ENCODE peak calls at places on chromosomes 12 and 14, in four cellular contexts. X, R, H and Z are unnamed samples.

GRCh38 chr12:51972849-51973273 is 21.4 kb downstream of the ACVR1B start:
- DNase-seq in X (peak; percentile 83), R (peak; percentile 73), H (no peak), Z (no peak)

GRCh38 chr14:22887990-22888378 is 5.0 kb downstream of the REM2 start:
- DNase-seq in X (no peak), R (no peak), H (peak; percentile 53), Z (no peak)

GRCh38 chr14:105074601-105075053 is 9.4 kb upstream of the GPR132 start:
- DNase-seq in X (no peak), R (no peak), H (no peak), Z (no peak)

GRCh38 chr12:89349814-89350213 is 2.5 kb downstream of the DUSP6 start:
- DNase-seq in X (no peak), R (peak; percentile 81), H (no peak), Z (no peak)

GRCh38 chr14:58572092-58572853 is 65.5 kb upstream of the DACT1 start:
- DNase-seq in X (no peak), R (peak; percentile 89), H (no peak), Z (no peak)

GRCh38 chr12:114809132-114809531 is 125.2 kb upstream of the TBX3 start:
- DNase-seq in X (no peak), R (no peak), H (no peak), Z (no peak)

GRCh38 chr14:52076334-52076733 is 7.5 kb upstream of the NID2 start:
- DNase-seq in X (no peak), R (peak; percentile 66), H (no peak), Z (no peak)

GRCh38 chr12:31362759-31363415 is 36.9 kb upstream of the SINHCAF start:
- DNase-seq in X (peak; percentile 38), R (no peak), H (peak; percentile 46), Z (peak; percentile 58)

GRCh38 chr12:108442077-108442476 is 73.0 kb upstream of the FICD start:
- DNase-seq in X (no peak), R (no peak), H (no peak), Z (peak; percentile 57)

GRCh38 chr12:71578694-71579258 is 84.9 kb downstream of the ZFC3H1 start:
- DNase-seq in X (no peak), R (no peak), H (no peak), Z (no peak)

GRCh38 chr14:75184447-75184846 is 8.0 kb upstream of the TMED10 start:
- DNase-seq in X (no peak), R (peak; percentile 57), H (peak; percentile 17), Z (no peak)

GRCh38 chr12:89069431-89069830 is 282.9 kb downstream of the DUSP6 start:
- DNase-seq in X (no peak), R (peak; percentile 69), H (no peak), Z (no peak)

GRCh38 chr14:90624732-90625444 is 191.3 kb downstream of the TTC7B start:
- DNase-seq in X (no peak), R (peak; percentile 39), H (no peak), Z (no peak)

GRCh38 chr12:68092976-68093375 is 66.6 kb downstream of the IFNG start:
- DNase-seq in X (no peak), R (no peak), H (no peak), Z (no peak)

GRCh38 chr12:107092669-107093546 is 441 bp downstream of the CRY1 start:
- DNase-seq in X (peak; percentile 27), R (no peak), H (no peak), Z (no peak)

GRCh38 chr12:20366776-20367409 is 1.4 kb upstream of the PDE3A start:
- DNase-seq in X (no peak), R (no peak), H (no peak), Z (no peak)

GRCh38 chr12:100266163-100266801 is 597 bp downstream of the DEPDC4 start:
- DNase-seq in X (no peak), R (no peak), H (no peak), Z (no peak)

GRCh38 chr14:32183151-32184048 is 18.4 kb upstream of the RNU6-7 start:
- DNase-seq in X (peak; percentile 8), R (no peak), H (no peak), Z (no peak)

GRCh38 chr12:24778486-24779304 is 170.2 kb downstream of the BCAT1 start:
- DNase-seq in X (peak; percentile 49), R (peak; percentile 75), H (peak; percentile 8), Z (no peak)

DNA sequence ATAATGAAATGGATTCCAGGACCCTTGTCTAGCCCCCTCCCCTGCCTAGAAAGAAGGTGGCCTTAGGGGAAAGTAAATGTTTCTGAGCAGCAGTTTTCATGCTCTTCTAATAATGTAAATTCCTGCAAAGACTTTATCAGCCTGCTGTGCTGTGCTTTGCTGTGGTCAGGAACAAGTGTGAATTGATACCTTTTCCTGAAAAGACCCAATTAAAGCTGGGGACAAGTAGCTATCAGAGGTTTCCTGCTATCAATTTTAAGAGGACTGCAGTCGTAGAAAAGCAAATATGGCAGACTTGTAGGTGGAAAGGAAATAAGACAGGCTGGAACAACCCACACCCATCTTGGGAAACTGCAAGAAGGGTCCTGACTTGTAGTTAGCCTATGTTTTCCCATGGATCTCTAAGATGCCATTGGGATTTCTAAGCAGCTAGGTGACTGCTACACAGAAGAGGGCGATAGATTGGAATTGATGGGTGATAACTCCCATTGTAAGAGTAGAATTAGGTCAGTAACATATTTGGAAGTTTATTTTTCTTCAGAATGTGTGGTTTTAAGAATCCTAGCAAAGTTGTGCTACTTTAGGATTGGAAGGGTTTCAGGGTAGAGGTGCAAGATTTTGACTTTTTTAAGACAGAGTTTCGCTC is 3.1 kb downstream of the DYNLL1 start:
- DNase-seq in X (no peak), R (no peak), H (no peak), Z (no peak)
- TF ChIP-seq CHD1 in X (no peak), R (no peak), H (no peak), Z (no peak)

DNA sequence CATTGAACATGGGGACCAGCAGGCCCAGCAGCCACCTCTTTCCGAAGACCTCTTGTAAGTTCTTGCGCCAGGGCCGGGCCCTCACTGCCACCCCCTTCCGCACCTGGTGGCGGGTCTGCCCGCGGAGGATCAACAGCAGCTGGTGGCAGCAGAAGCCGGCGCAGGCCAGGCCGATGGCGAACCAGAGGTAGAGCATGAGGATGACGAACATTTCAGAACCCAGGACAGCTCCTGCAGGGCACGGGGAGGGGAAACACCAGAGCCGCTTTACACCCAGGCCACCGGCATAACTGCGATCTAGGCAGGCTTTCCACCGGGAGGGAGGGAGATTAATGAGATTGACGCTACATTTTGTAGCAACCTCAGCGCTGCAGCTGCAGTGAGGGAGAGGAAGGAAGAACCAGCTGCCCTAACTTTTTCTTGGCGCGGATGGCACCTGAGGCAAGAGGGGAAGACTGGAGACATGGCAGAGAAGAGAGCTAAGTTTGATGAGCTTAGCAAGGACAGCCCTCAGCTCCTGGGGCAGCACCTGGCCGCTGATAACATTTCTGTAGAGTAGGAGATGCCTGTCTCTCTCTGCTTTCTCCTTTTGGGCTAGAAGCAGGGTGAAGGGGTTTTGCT is 7.8 kb downstream of the ZDHHC22 start:
- DNase-seq in X (peak; percentile 62), R (peak; percentile 61), H (no peak), Z (peak; percentile 80)
- TF ChIP-seq CHD1 in X (no peak), R (no peak), H (no peak), Z (no peak)

GRCh38 chr14:55908071-55908470 is 210.1 kb upstream of the PELI2 start:
- DNase-seq in X (no peak), R (no peak), H (no peak), Z (no peak)

GRCh38 chr14:55898938-55899337 is 219.3 kb upstream of the PELI2 start:
- DNase-seq in X (no peak), R (no peak), H (no peak), Z (no peak)

GRCh38 chr14:55901281-55901680 is 216.9 kb upstream of the PELI2 start:
- DNase-seq in X (no peak), R (no peak), H (no peak), Z (no peak)

GRCh38 chr14:55899531-55899930 is 218.7 kb upstream of the PELI2 start:
- DNase-seq in X (no peak), R (peak; percentile 68), H (no peak), Z (no peak)

GRCh38 chr14:55904086-55904485 is 214.1 kb upstream of the PELI2 start:
- DNase-seq in X (no peak), R (no peak), H (no peak), Z (no peak)
- TF ChIP-seq CHD1 in X (no peak), R (no peak), H (no peak), Z (no peak)

DNA sequence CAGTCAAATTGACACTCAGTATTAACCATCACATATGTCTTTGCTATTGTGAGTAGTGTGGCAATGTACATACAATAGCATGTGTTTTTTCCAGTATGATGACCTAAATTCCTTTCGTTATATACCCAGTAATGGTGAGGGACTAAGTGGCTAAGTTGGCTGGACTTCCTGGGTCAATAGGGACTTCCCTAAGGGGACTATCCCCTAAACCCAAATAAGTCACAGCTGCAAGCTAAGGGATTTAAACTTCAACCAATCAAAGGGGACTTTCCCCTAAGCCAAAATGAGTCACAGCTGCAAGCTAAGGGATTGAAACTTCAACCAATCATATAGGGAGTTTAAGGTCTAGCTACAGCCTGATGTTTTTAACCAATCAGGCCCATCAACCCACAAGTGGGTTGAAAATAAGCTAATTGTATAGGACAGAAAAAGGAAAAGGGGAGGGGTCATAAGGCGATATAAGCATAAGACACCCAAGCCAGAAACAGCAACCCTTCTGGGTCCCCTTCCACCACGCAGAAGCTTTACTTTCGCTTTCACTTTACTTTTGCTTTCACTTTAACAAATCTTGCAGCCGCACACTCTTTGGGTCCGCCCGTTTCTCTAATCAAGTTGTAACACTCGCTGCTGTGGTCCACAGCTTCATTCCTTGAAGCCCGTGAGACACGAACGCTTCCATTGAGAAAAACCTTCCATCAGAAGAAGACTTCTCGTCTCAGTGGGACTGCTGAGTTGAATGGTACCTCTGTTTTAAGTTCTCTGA is 404.4 kb downstream of the FLRT2 start:
- DNase-seq in X (no peak), R (no peak), H (peak; percentile 66), Z (no peak)
- TF ChIP-seq CHD1 in X (no peak), R (no peak), H (no peak), Z (no peak)

DNA sequence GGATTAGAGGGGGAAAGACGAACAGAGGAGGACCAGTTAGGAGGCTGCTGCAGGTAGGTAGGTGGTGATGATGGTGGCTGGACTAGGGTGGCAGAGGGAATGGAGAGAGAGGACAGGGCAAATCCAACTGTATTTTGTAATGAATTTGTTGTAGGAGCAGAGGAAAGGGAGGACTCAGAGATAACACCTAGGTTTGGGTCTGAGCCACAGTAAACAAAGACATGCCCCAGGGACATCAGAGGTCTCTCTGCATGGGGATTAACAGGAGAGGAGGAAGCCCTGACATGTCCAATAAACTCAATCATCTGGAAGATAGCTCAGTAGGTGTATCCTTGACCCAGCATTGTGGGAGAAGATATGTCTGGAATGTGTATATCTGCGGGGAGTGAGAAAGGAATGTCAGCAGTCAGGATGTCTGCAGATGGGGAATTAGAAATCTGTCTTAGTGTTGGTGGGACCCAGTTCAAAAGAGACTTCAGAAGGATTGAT is 4.7 kb upstream of the SLC48A1 start:
- DNase-seq in X (no peak), R (peak; percentile 25), H (no peak), Z (no peak)
- TF ChIP-seq CHD1 in X (no peak), R (no peak), H (no peak), Z (no peak)